ENCODE peak calls at places on chromosomes 6 and 20, in four cellular contexts. R is IMR-90; T is CD8-positive, alpha-beta T cell; P is mucosa of descending colon. B is an unnamed sample.

GRCh38 chr6:331622-332521 is 39.6 kb downstream of the DUSP22 start:
- DNase-seq in R (no peak), T (no peak), P (no peak), B (peak; percentile 46)

GRCh38 chr6:36984581-36985383 is 1.2 kb downstream of the MTCH1 start:
- DNase-seq in R (peak; percentile 87), T (no peak), P (no peak), B (no peak)

GRCh38 chr6:128723667-128724066 is 159.3 kb upstream of the LAMA2 start:
- DNase-seq in R (peak; percentile 89), T (no peak), P (no peak), B (no peak)

GRCh38 chr6:71855406-71855805 is 30.9 kb upstream of the RIMS1 start:
- DNase-seq in R (no peak), T (no peak), P (no peak), B (no peak)

GRCh38 chr6:89575562-89575960 is 63.0 kb downstream of the LYRM2 start:
- DNase-seq in R (no peak), T (no peak), P (no peak), B (no peak)

GRCh38 chr6:33372532-33373123 is 19.0 kb upstream of the KIFC1 start:
- DNase-seq in R (no peak), T (no peak), P (no peak), B (no peak)

GRCh38 chr6:47028835-47029360 is 13.2 kb downstream of the ADGRF1 start:
- DNase-seq in R (no peak), T (no peak), P (no peak), B (no peak)

GRCh38 chr6:134551245-134551960 is 233.5 kb upstream of the SGK1 start:
- DNase-seq in R (peak; percentile 90), T (no peak), P (no peak), B (no peak)

GRCh38 chr6:44430322-44430721 is 42.8 kb downstream of the CDC5L start:
- DNase-seq in R (peak; percentile 59), T (no peak), P (no peak), B (no peak)

GRCh38 chr6:3341467-3341866 is 82.7 kb downstream of the PSMG4 start:
- DNase-seq in R (peak; percentile 83), T (no peak), P (no peak), B (no peak)

GRCh38 chr6:147909645-147910044 is 401.2 kb downstream of the SAMD5 start:
- DNase-seq in R (peak; percentile 39), T (no peak), P (no peak), B (no peak)

GRCh38 chr6:87661503-87661902 is 40.5 kb downstream of the AKIRIN2 start:
- DNase-seq in R (peak; percentile 32), T (no peak), P (no peak), B (no peak)

GRCh38 chr6:113632220-113632864 is 224.8 kb upstream of the MARCKS start:
- DNase-seq in R (peak; percentile 88), T (no peak), P (no peak), B (no peak)

GRCh38 chr6:64249129-64249528 is 613.5 kb downstream of the PHF3 start:
- DNase-seq in R (peak; percentile 74), T (no peak), P (no peak), B (no peak)

GRCh38 chr20:58131581-58132142 is 96.8 kb downstream of the ANKRD60 start:
- DNase-seq in R (peak; percentile 1), T (no peak), P (no peak), B (no peak)

GRCh38 chr6:39092124-39092523 is 22.9 kb downstream of the SAYSD1 start:
- DNase-seq in R (no peak), T (no peak), P (no peak), B (no peak)

GRCh38 chr6:89985744-89986493 is 91.7 kb downstream of the GJA10 start:
- DNase-seq in R (peak; percentile 96), T (no peak), P (no peak), B (no peak)

GRCh38 chr20:59831024-59831900 is 102.2 kb downstream of the SYCP2 start:
- DNase-seq in R (no peak), T (no peak), P (peak; percentile 58), B (peak; percentile 60)

GRCh38 chr20:58231678-58232077 is 3.2 kb upstream of the ANKRD60 start:
- DNase-seq in R (peak; percentile 22), T (no peak), P (no peak), B (no peak)

GRCh38 chr6:168302534-168302933 is 17.0 kb downstream of the DACT2 start:
- DNase-seq in R (no peak), T (no peak), P (no peak), B (no peak)

GRCh38 chr6:30818426-30818841 is 65.9 kb upstream of the DDR1 start:
- DNase-seq in R (peak; percentile 92), T (no peak), P (no peak), B (no peak)

GRCh38 chr6:100366419-100366818 is 98.3 kb downstream of the SIM1 start:
- DNase-seq in R (peak; percentile 87), T (no peak), P (no peak), B (no peak)

GRCh38 chr20:42923348-42923918 is 266.3 kb downstream of the PTPRT start:
- DNase-seq in R (no peak), T (no peak), P (no peak), B (no peak)

GRCh38 chr20:21315138-21315537 is 12.0 kb downstream of the XRN2 start:
- DNase-seq in R (peak; percentile 78), T (no peak), P (no peak), B (no peak)

GRCh38 chr6:10426781-10427279 is 12.0 kb upstream of the TFAP2A start:
- DNase-seq in R (no peak), T (no peak), P (no peak), B (no peak)

GRCh38 chr6:170345662-170346061 is 39.1 kb downstream of the FAM120B start:
- DNase-seq in R (peak; percentile 2), T (no peak), P (no peak), B (no peak)

GRCh38 chr6:2848851-2849250 is 7.2 kb upstream of the SERPINB1 start:
- DNase-seq in R (no peak), T (peak; percentile 79), P (peak; percentile 76), B (no peak)

GRCh38 chr6:80480478-80481157 is 374.1 kb downstream of the BCKDHB start:
- DNase-seq in R (no peak), T (no peak), P (no peak), B (no peak)

GRCh38 chr6:15996030-15996429 is 132.9 kb upstream of the MYLIP start:
- DNase-seq in R (no peak), T (no peak), P (no peak), B (no peak)

GRCh38 chr6:2687456-2687855 is 63.3 kb downstream of the MYLK4 start:
- DNase-seq in R (no peak), T (no peak), P (no peak), B (no peak)

GRCh38 chr6:22980446-22980845 is 411.1 kb downstream of the HDGFL1 start:
- DNase-seq in R (peak; percentile 26), T (no peak), P (no peak), B (no peak)

GRCh38 chr6:39530201-39530759 is 194.9 kb downstream of the KIF6 start:
- DNase-seq in R (no peak), T (no peak), P (no peak), B (no peak)

GRCh38 chr20:41524980-41525613 is 93.1 kb downstream of the CHD6 start:
- DNase-seq in R (peak; percentile 58), T (no peak), P (peak; percentile 78), B (peak; percentile 78)

GRCh38 chr6:41588083-41588482 is 41.9 kb downstream of the FOXP4 start:
- DNase-seq in R (no peak), T (no peak), P (no peak), B (no peak)
- H3K36me3 ChIP-seq in R (peaks cover 29% of the 10 kb centered on the region), T (no peaks in the 10 kb centered on the region), P (no peaks in the 10 kb centered on the region), B (peaks cover 74% of the 10 kb centered on the region)

DNA sequence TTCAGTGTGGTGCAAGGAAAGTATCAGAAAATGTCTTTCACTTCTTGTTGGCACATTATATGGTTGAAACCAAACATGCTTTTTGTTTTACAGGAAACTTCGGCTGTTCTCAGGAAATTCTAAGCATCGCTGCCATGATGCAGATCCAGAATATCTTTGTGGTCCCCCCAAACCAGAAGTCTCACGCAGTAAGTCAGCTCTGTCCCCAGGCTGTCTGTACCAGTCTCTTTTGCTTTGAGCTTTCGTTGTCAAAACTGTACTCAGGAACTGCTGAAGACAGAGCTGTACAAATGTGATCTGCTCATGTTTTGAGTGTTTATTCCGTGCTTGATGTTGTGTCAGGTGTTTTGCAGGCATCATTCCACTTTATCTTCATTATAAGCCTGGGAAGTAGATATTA is 59.6 kb downstream of the DHX35 start:
- DNase-seq in R (no peak), T (no peak), P (no peak), B (no peak)
- H3K36me3 ChIP-seq in R (peaks cover 34% of the 10 kb centered on the region), T (peaks cover 20% of the 10 kb centered on the region), P (no peaks in the 10 kb centered on the region), B (peaks cover 94% of the 10 kb centered on the region)

GRCh38 chr6:144793744-144794143 is 508.6 kb downstream of the UTRN start:
- DNase-seq in R (no peak), T (no peak), P (no peak), B (no peak)

GRCh38 chr6:144796070-144796469 is 510.9 kb downstream of the UTRN start:
- DNase-seq in R (no peak), T (no peak), P (no peak), B (no peak)

GRCh38 chr6:144797881-144798589 is 512.9 kb downstream of the UTRN start:
- DNase-seq in R (peak; percentile 67), T (no peak), P (no peak), B (no peak)
- H3K36me3 ChIP-seq in R (peaks cover 5% of the 10 kb centered on the region), T (peaks cover 22% of the 10 kb centered on the region), P (no peaks in the 10 kb centered on the region), B (peaks cover 63% of the 10 kb centered on the region)

GRCh38 chr20:7994809-7995208 is 24.8 kb downstream of the TMX4 start:
- DNase-seq in R (no peak), T (no peak), P (no peak), B (no peak)

GRCh38 chr20:7989379-7989778 is 30.2 kb downstream of the TMX4 start:
- DNase-seq in R (no peak), T (no peak), P (no peak), B (no peak)

GRCh38 chr20:7996898-7997297 is 22.7 kb downstream of the TMX4 start:
- DNase-seq in R (no peak), T (no peak), P (no peak), B (no peak)

GRCh38 chr20:7993238-7993637 is 26.3 kb downstream of the TMX4 start:
- DNase-seq in R (no peak), T (no peak), P (no peak), B (no peak)

GRCh38 chr20:7993703-7994102 is 25.9 kb downstream of the TMX4 start:
- DNase-seq in R (no peak), T (no peak), P (no peak), B (no peak)
- H3K36me3 ChIP-seq in R (peaks cover 8% of the 10 kb centered on the region), T (peaks cover 26% of the 10 kb centered on the region), P (no peaks in the 10 kb centered on the region), B (peaks cover 37% of the 10 kb centered on the region)

GRCh38 chr6:109360791-109361190 is 21.5 kb downstream of the CD164 start:
- DNase-seq in R (no peak), T (no peak), P (no peak), B (no peak)

GRCh38 chr6:109358204-109358603 is 24.1 kb downstream of the CD164 start:
- DNase-seq in R (no peak), T (no peak), P (no peak), B (no peak)

GRCh38 chr6:109359248-109359647 is 23.0 kb downstream of the CD164 start:
- DNase-seq in R (no peak), T (no peak), P (no peak), B (no peak)

GRCh38 chr6:109362102-109362884 is 20.0 kb downstream of the CD164 start:
- DNase-seq in R (no peak), T (no peak), P (no peak), B (no peak)

DNA sequence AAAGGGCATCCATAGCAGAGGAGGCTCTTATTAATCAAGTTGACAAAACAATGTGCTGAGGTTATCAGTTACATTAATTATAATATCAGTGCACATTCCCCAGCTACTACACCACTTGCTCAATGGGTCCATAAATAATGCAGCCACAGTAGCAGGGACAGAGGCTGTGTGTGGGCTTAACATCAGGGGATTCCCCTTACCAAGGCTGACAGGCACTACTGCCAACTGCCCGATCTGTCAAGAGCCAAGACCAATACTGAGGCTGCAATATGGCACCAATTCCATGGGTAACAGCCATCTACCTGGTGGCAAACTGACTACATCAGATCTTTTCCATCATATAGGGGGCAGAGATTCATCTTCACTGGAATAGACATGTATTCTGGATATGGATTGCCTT is 22.0 kb downstream of the CD164 start:
- DNase-seq in R (no peak), T (no peak), P (no peak), B (no peak)
- H3K36me3 ChIP-seq in R (peaks cover 40% of the 10 kb centered on the region), T (peaks cover 17% of the 10 kb centered on the region), P (no peaks in the 10 kb centered on the region), B (peaks cover 52% of the 10 kb centered on the region)

B was measured in lower lobe of right lung.